ENCODE peak calls at places on chromosomes 1 and 21, in six cellular contexts. M, C, X, S, B and P are unnamed samples.

GRCh38 chr1:6037338-6037762 is 8.3 kb upstream of the KCNAB2 start:
- DNase-seq in B (no peak), X (no peak), M (no peak), C (no peak), S (no peak), P (peak; percentile 52)

GRCh38 chr1:200154069-200154767 is 126.7 kb downstream of the NR5A2 start:
- DNase-seq in X (no peak), B (no peak), C (peak; percentile 67), M (peak; percentile 66), S (no peak), P (no peak)

GRCh38 chr1:216566809-216567208 is 143.6 kb upstream of the USH2A start:
- DNase-seq in C (no peak), M (no peak), X (no peak), B (no peak), S (no peak), P (peak; percentile 82)

GRCh38 chr21:36697473-36698159 is 1.3 kb upstream of the SIM2 start:
- DNase-seq in C (no peak), S (no peak), X (peak; percentile 75), M (no peak), B (no peak), P (no peak)

GRCh38 chr1:246152986-246153431 is 354.1 kb downstream of the SMYD3 start:
- DNase-seq in X (no peak), B (no peak), C (no peak), M (no peak), S (no peak), P (no peak)

GRCh38 chr1:62746086-62746808 is 37.7 kb upstream of the ATG4C start:
- DNase-seq in S (no peak), M (peak; percentile 40), B (peak; percentile 82), C (peak; percentile 44), X (peak; percentile 36), P (peak; percentile 69)

GRCh38 chr1:204803607-204804006 is 67.1 kb upstream of the NFASC start:
- DNase-seq in C (no peak), B (no peak), M (no peak), S (no peak), X (no peak), P (no peak)

GRCh38 chr21:36211660-36212512 is 55.3 kb downstream of the DOP1B start:
- DNase-seq in B (peak; percentile 78), C (no peak), S (no peak), M (no peak), X (no peak), P (peak; percentile 91)

GRCh38 chr1:210652329-210652954 is 323.7 kb downstream of the HHAT start:
- DNase-seq in X (no peak), C (no peak), M (no peak), S (no peak), B (no peak), P (no peak)

GRCh38 chr1:44558883-44559282 is 115.4 kb downstream of the TMEM53 start:
- DNase-seq in S (no peak), B (no peak), M (no peak), C (no peak), X (no peak), P (no peak)

GRCh38 chr1:110873856-110874255 is 908 bp downstream of the CD53 start:
- DNase-seq in B (no peak), C (no peak), M (no peak), X (no peak), S (no peak), P (no peak)

GRCh38 chr1:4634793-4635406 is 19.5 kb upstream of the AJAP1 start:
- DNase-seq in B (no peak), X (no peak), S (no peak), C (no peak), M (no peak), P (no peak)

GRCh38 chr1:149937779-149938178 is 1.1 kb upstream of the MTMR11 start:
- DNase-seq in B (no peak), X (no peak), S (no peak), M (no peak), C (no peak), P (peak; percentile 19)

GRCh38 chr21:29360799-29361765 is 62.4 kb downstream of the BACH1 start:
- DNase-seq in S (no peak), M (peak; percentile 26), B (no peak), C (peak; percentile 35), X (peak; percentile 33), P (peak; percentile 43)

GRCh38 chr1:109902204-109902985 is 8.3 kb upstream of the CSF1 start:
- DNase-seq in C (no peak), B (no peak), X (no peak), S (no peak), M (no peak), P (no peak)

GRCh38 chr1:8818325-8818775 is 910 bp upstream of the RERE start:
- DNase-seq in S (no peak), B (no peak), X (no peak), M (no peak), C (no peak), P (peak; percentile 92)

GRCh38 chr1:168145184-168146159 is 8.7 kb upstream of the GPR161 start:
- DNase-seq in B (peak; percentile 76), X (peak; percentile 90), M (peak; percentile 69), S (peak; percentile 93), C (peak; percentile 68), P (peak; percentile 95)

GRCh38 chr1:113042336-113043143 is 30.5 kb upstream of the LRIG2 start:
- DNase-seq in M (no peak), C (peak; percentile 5), B (peak; percentile 78), X (peak; percentile 92), S (peak; percentile 69), P (peak; percentile 90)

GRCh38 chr21:26964379-26964778 is 2.5 kb downstream of the ADAMTS5 start:
- DNase-seq in S (peak; percentile 84), C (no peak), X (peak; percentile 22), B (no peak), M (no peak), P (no peak)

GRCh38 chr1:117210831-117211261 is at the start of gene VTCN1:
- DNase-seq in C (no peak), S (no peak), M (no peak), B (peak; percentile 95), X (no peak), P (peak; percentile 87)

DNA sequence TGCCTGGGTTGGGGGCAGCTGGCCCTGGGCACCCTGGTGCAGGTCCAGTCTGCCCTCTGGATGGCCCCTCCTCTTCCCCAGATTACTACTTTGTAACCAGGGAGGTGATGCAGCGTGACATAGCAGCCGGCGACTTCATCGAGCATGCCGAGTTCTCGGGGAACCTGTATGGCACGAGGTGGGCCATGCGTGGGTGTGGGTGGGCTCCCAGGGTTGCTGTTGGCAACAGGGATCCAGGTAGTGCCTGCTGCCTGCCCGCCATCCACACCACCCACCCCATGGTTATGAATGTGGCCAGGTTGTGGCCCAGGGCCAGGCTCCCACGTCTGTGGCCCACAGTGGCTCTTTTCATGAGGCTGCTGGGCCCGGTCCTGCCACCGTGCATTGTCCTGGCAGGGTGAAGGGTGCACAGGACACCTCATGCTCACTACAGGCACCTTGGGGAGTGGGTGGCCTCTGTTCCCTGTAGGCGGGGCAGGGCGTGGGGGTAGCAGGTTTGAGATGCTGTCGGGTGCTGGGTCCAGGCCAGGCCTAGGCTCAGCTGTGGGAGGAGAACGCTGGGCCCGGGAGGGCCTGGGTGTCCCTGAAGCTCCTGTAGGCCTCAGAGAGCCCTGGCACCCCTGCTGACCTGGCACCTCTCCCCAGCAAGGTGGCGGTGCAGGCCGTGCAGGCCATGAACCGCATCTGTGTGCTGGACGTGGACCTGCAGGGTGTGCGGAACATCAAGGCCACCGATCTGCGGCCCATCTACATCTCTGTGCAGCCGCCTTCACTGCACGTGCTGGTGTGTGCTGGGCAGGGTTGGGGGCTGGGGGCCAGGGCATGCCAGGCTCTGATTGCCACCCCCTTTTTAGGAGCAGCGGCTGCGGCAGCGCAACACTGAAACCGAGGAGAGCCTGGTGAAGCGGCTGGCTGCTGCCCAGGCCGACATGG is 2.7 kb upstream of the GJC2 start:
- DNase-seq in M (no peak), C (no peak), B (no peak), X (no peak), S (peak; percentile 40), P (no peak)
- H3K4me1 ChIP-seq in M (peaks cover 36% of the 10 kb centered on the region), C (peaks cover 26% of the 10 kb centered on the region), B (peaks cover 27% of the 10 kb centered on the region), X (peaks cover 14% of the 10 kb centered on the region), S (peaks cover 31% of the 10 kb centered on the region), P (peaks cover 15% of the 10 kb centered on the region)

GRCh38 chr1:20442920-20443625 is 42.9 kb downstream of the CAMK2N1 start:
- DNase-seq in M (no peak), S (no peak), B (no peak), C (no peak), X (no peak), P (no peak)
- H3K27ac ChIP-seq in M (no peak overlapping the region), S (no peak overlapping the region), B (no peak overlapping the region), C (no peak overlapping the region), X (no peak overlapping the region), P (no peak overlapping the region)

DNA sequence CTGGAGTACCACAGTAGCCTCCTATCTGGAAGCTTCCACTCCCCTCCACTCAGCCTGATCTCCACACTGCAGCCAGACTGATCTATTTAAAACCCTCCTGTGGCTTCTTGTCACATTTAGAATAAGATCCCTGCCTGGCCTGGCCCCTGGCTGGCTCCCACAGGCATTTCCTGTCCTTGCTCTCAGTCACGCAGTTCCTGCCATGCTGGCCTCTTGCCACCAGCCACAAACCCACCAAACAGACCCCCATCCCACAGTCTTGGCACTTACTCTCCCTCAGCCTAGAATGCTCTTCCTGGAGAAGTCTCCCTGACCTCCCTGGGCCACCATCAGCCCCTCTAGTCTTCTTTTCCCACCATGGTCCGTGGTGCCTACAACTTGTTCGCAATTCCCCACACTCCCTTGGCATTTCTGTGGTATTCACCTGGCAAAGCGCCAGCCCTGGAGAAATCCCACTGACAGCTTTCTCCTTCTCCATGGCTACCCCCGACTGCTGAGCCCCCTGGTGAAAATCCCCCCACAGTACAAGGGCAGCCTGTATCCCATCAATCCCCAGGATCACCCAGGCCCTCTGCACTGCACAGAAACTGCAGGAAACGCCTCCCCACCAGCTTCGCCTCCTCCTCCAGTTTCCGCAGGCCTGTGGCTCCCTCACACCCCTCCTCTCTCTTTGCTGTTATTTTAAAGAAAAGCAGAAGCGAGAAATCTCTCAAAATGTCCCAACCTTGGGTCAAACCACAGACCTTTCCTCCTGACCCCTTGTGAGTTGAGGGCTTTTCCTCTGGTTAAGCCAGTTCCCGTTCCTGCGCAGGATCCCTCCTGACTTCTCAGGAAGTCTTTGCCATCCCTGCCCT is 94.5 kb downstream of the SYT2 start:
- DNase-seq in C (no peak), X (no peak), M (no peak), S (no peak), B (peak; percentile 5), P (peak; percentile 14)
- H3K4me1 ChIP-seq in C (no peaks in the 10 kb centered on the region), X (no peaks in the 10 kb centered on the region), M (no peaks in the 10 kb centered on the region), S (peaks cover 21% of the 10 kb centered on the region), B (peaks cover 22% of the 10 kb centered on the region), P (no peaks in the 10 kb centered on the region)

DNA sequence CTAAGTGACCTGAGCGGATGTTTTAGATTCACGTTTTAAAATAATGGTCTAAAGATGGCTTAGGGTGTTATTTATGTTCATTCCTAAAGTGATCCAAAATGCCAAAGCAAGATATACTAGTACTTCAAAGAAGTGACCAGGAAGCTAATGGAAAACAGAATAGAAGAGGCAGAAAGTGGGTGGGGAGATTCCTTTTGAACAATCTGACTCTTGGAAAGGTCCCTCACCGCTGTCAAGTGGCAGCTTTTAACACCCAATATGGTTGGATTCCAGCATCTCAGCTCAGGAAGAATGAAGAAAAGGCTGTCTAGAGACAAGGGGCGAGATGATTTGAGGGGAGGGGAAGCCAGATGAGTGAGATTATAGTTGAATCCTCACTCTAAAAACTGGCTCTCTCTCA is 90.3 kb downstream of the SCMH1 start:
- DNase-seq in M (no peak), B (no peak), X (no peak), S (no peak), C (no peak), P (no peak)
- H3K27ac ChIP-seq in M (no peak overlapping the region), B (no peak overlapping the region), X (no peak overlapping the region), S (no peak overlapping the region), C (no peak overlapping the region), P (peak overlapping the region; percentile 80)

GRCh38 chr1:174825127-174825526 is 174.6 kb upstream of the CACYBP start:
- DNase-seq in C (no peak), S (no peak), X (no peak), M (no peak), B (no peak), P (no peak)
- H3K4me1 ChIP-seq in C (no peaks in the 10 kb centered on the region), S (no peaks in the 10 kb centered on the region), X (no peaks in the 10 kb centered on the region), M (no peaks in the 10 kb centered on the region), B (no peaks in the 10 kb centered on the region), P (no peaks in the 10 kb centered on the region)